ENCODE peak calls at places on chromosome 3, in five cellular contexts. One of them, this sample, is unnamed.

GRCh38 chr3:104360038-104360437 is 1006.7 kb upstream of the ALCAM start:
- DNase-seq in heart left ventricle: no peak
- DNase-seq in psoas muscle: no peak
- DNase-seq in CD8-positive, alpha-beta T cell: no peak
- DNase-seq in astrocyte: no peak
- DNase-seq in this sample: no peak

GRCh38 chr3:18424862-18425640 is at the start of gene SATB1:
- DNase-seq in CD8-positive, alpha-beta T cell: peak; percentile 69
- DNase-seq in heart left ventricle: peak; percentile 93
- DNase-seq in astrocyte: peak; percentile 55
- DNase-seq in psoas muscle: peak; percentile 90
- DNase-seq in this sample: peak; percentile 73

GRCh38 chr3:46538803-46539442 is 27.2 kb downstream of the LRRC2 start:
- DNase-seq in heart left ventricle: peak; percentile 85
- DNase-seq in astrocyte: peak; percentile 49
- DNase-seq in psoas muscle: peak; percentile 73
- DNase-seq in CD8-positive, alpha-beta T cell: peak; percentile 87
- DNase-seq in this sample: no peak

GRCh38 chr3:98521897-98522537 is 685 bp downstream of the CLDND1 start:
- DNase-seq in astrocyte: peak; percentile 68
- DNase-seq in psoas muscle: peak; percentile 52
- DNase-seq in heart left ventricle: no peak
- DNase-seq in CD8-positive, alpha-beta T cell: peak; percentile 57
- DNase-seq in this sample: peak; percentile 63

GRCh38 chr3:42247576-42248027 is 18.4 kb downstream of the CCK start:
- DNase-seq in CD8-positive, alpha-beta T cell: peak; percentile 71
- DNase-seq in heart left ventricle: no peak
- DNase-seq in astrocyte: no peak
- DNase-seq in psoas muscle: no peak
- DNase-seq in this sample: no peak

GRCh38 chr3:172380632-172381031 is 67.6 kb downstream of the GHSR start:
- DNase-seq in CD8-positive, alpha-beta T cell: no peak
- DNase-seq in psoas muscle: no peak
- DNase-seq in astrocyte: no peak
- DNase-seq in heart left ventricle: no peak
- DNase-seq in this sample: no peak

GRCh38 chr3:114221165-114221880 is 16.1 kb downstream of the ZNF80 start:
- DNase-seq in CD8-positive, alpha-beta T cell: peak; percentile 37
- DNase-seq in heart left ventricle: no peak
- DNase-seq in astrocyte: peak; percentile 56
- DNase-seq in psoas muscle: no peak
- DNase-seq in this sample: no peak

GRCh38 chr3:159763466-159764210 is 225.0 kb upstream of the IL12A start:
- DNase-seq in heart left ventricle: peak; percentile 89
- DNase-seq in CD8-positive, alpha-beta T cell: no peak
- DNase-seq in psoas muscle: peak; percentile 75
- DNase-seq in astrocyte: peak; percentile 81
- DNase-seq in this sample: peak; percentile 67

GRCh38 chr3:155391583-155391982 is 98.1 kb upstream of the STRIT1 start:
- DNase-seq in psoas muscle: no peak
- DNase-seq in astrocyte: peak; percentile 87
- DNase-seq in CD8-positive, alpha-beta T cell: no peak
- DNase-seq in heart left ventricle: no peak
- DNase-seq in this sample: no peak

GRCh38 chr3:21654662-21655061 is 96.3 kb downstream of the ZNF385D start:
- DNase-seq in heart left ventricle: no peak
- DNase-seq in psoas muscle: no peak
- DNase-seq in astrocyte: peak; percentile 91
- DNase-seq in CD8-positive, alpha-beta T cell: no peak
- DNase-seq in this sample: no peak

GRCh38 chr3:197364410-197365071 is 66.1 kb upstream of the DLG1 start:
- DNase-seq in CD8-positive, alpha-beta T cell: no peak
- DNase-seq in astrocyte: no peak
- DNase-seq in heart left ventricle: no peak
- DNase-seq in psoas muscle: no peak
- DNase-seq in this sample: no peak

GRCh38 chr3:184582583-184582982 is 21.0 kb downstream of the EPHB3 start:
- DNase-seq in psoas muscle: peak; percentile 62
- DNase-seq in astrocyte: no peak
- DNase-seq in CD8-positive, alpha-beta T cell: no peak
- DNase-seq in heart left ventricle: no peak
- DNase-seq in this sample: peak; percentile 77

GRCh38 chr3:52247455-52248164 is 2.1 kb downstream of the PPM1M start:
- DNase-seq in CD8-positive, alpha-beta T cell: peak; percentile 3
- DNase-seq in astrocyte: no peak
- DNase-seq in psoas muscle: no peak
- DNase-seq in heart left ventricle: no peak
- DNase-seq in this sample: peak; percentile 53

GRCh38 chr3:43191116-43191515 is 85.2 kb upstream of the POMGNT2 start:
- DNase-seq in CD8-positive, alpha-beta T cell: no peak
- DNase-seq in heart left ventricle: no peak
- DNase-seq in psoas muscle: no peak
- DNase-seq in astrocyte: no peak
- DNase-seq in this sample: no peak

GRCh38 chr3:170499562-170500156 is 81.0 kb downstream of the CLDN11 start:
- DNase-seq in CD8-positive, alpha-beta T cell: no peak
- DNase-seq in astrocyte: no peak
- DNase-seq in heart left ventricle: no peak
- DNase-seq in psoas muscle: peak; percentile 55
- DNase-seq in this sample: no peak

GRCh38 chr3:56251343-56251945 is 216.8 kb downstream of the ERC2 start:
- DNase-seq in CD8-positive, alpha-beta T cell: no peak
- DNase-seq in psoas muscle: no peak
- DNase-seq in heart left ventricle: no peak
- DNase-seq in astrocyte: peak; percentile 20
- DNase-seq in this sample: no peak

GRCh38 chr3:43737001-43737440 is 46.3 kb downstream of the ABHD5 start:
- DNase-seq in CD8-positive, alpha-beta T cell: no peak
- DNase-seq in heart left ventricle: no peak
- DNase-seq in psoas muscle: no peak
- DNase-seq in astrocyte: no peak
- DNase-seq in this sample: no peak

GRCh38 chr3:138325990-138326389 is 3.7 kb downstream of the NME9 start:
- DNase-seq in psoas muscle: no peak
- DNase-seq in CD8-positive, alpha-beta T cell: no peak
- DNase-seq in astrocyte: no peak
- DNase-seq in heart left ventricle: no peak
- DNase-seq in this sample: no peak

GRCh38 chr3:42166662-42167300 is 75.6 kb downstream of the TRAK1 start:
- DNase-seq in heart left ventricle: no peak
- DNase-seq in astrocyte: no peak
- DNase-seq in psoas muscle: no peak
- DNase-seq in CD8-positive, alpha-beta T cell: no peak
- DNase-seq in this sample: no peak

GRCh38 chr3:23435904-23436303 is 232.8 kb downstream of the UBE2E2 start:
- DNase-seq in heart left ventricle: no peak
- DNase-seq in CD8-positive, alpha-beta T cell: no peak
- DNase-seq in astrocyte: no peak
- DNase-seq in psoas muscle: no peak
- DNase-seq in this sample: no peak

GRCh38 chr3:152159328-152159727 is 109.4 kb upstream of the MBNL1 start:
- DNase-seq in heart left ventricle: no peak
- DNase-seq in CD8-positive, alpha-beta T cell: no peak
- DNase-seq in psoas muscle: no peak
- DNase-seq in astrocyte: peak; percentile 86
- DNase-seq in this sample: no peak

GRCh38 chr3:46676601-46677071 is 16.8 kb downstream of the ALS2CL start:
- DNase-seq in CD8-positive, alpha-beta T cell: no peak
- DNase-seq in psoas muscle: peak; percentile 50
- DNase-seq in heart left ventricle: peak; percentile 54
- DNase-seq in astrocyte: no peak
- DNase-seq in this sample: no peak

GRCh38 chr3:185718736-185719456 is 105.9 kb downstream of the IGF2BP2 start:
- DNase-seq in heart left ventricle: no peak
- DNase-seq in astrocyte: no peak
- DNase-seq in psoas muscle: no peak
- DNase-seq in CD8-positive, alpha-beta T cell: no peak
- DNase-seq in this sample: no peak

GRCh38 chr3:185720326-185720725 is 104.5 kb downstream of the IGF2BP2 start:
- DNase-seq in astrocyte: no peak
- DNase-seq in CD8-positive, alpha-beta T cell: no peak
- DNase-seq in psoas muscle: no peak
- DNase-seq in heart left ventricle: no peak
- DNase-seq in this sample: no peak

GRCh38 chr3:185717121-185717520 is 107.7 kb downstream of the IGF2BP2 start:
- DNase-seq in psoas muscle: no peak
- DNase-seq in heart left ventricle: no peak
- DNase-seq in astrocyte: peak; percentile 81
- DNase-seq in CD8-positive, alpha-beta T cell: no peak
- DNase-seq in this sample: no peak

GRCh38 chr3:185716436-185717090 is 108.3 kb downstream of the IGF2BP2 start:
- DNase-seq in CD8-positive, alpha-beta T cell: no peak
- DNase-seq in psoas muscle: no peak
- DNase-seq in astrocyte: no peak
- DNase-seq in heart left ventricle: no peak
- DNase-seq in this sample: no peak

GRCh38 chr3:185717627-185718330 is 107.1 kb downstream of the IGF2BP2 start:
- DNase-seq in astrocyte: no peak
- DNase-seq in psoas muscle: no peak
- DNase-seq in CD8-positive, alpha-beta T cell: no peak
- DNase-seq in heart left ventricle: no peak
- DNase-seq in this sample: no peak
- TF ChIP-seq CTCF in astrocyte: no peak
- TF ChIP-seq CTCF in psoas muscle: no peak
- TF ChIP-seq CTCF in CD8-positive, alpha-beta T cell: no peak
- TF ChIP-seq CTCF in heart left ventricle: no peak
- TF ChIP-seq CTCF in this sample: no peak

GRCh38 chr3:165622356-165622755 is 214.9 kb downstream of the BCHE start:
- DNase-seq in astrocyte: no peak
- DNase-seq in CD8-positive, alpha-beta T cell: no peak
- DNase-seq in psoas muscle: no peak
- DNase-seq in heart left ventricle: no peak
- DNase-seq in this sample: no peak
- TF ChIP-seq CTCF in astrocyte: no peak
- TF ChIP-seq CTCF in CD8-positive, alpha-beta T cell: no peak
- TF ChIP-seq CTCF in psoas muscle: no peak
- TF ChIP-seq CTCF in heart left ventricle: no peak
- TF ChIP-seq CTCF in this sample: no peak

GRCh38 chr3:100891033-100891432 is 102.2 kb downstream of the ABI3BP start:
- DNase-seq in astrocyte: peak; percentile 75
- DNase-seq in heart left ventricle: no peak
- DNase-seq in psoas muscle: no peak
- DNase-seq in CD8-positive, alpha-beta T cell: no peak
- DNase-seq in this sample: no peak
- TF ChIP-seq CTCF in astrocyte: peak; percentile 48
- TF ChIP-seq CTCF in heart left ventricle: no peak
- TF ChIP-seq CTCF in psoas muscle: no peak
- TF ChIP-seq CTCF in CD8-positive, alpha-beta T cell: no peak
- TF ChIP-seq CTCF in this sample: no peak

GRCh38 chr3:30315452-30315851 is 290.9 kb upstream of the TGFBR2 start:
- DNase-seq in psoas muscle: no peak
- DNase-seq in CD8-positive, alpha-beta T cell: no peak
- DNase-seq in heart left ventricle: no peak
- DNase-seq in astrocyte: no peak
- DNase-seq in this sample: no peak

GRCh38 chr3:30321065-30321464 is 285.3 kb upstream of the TGFBR2 start:
- DNase-seq in heart left ventricle: no peak
- DNase-seq in CD8-positive, alpha-beta T cell: no peak
- DNase-seq in astrocyte: peak; percentile 52
- DNase-seq in psoas muscle: no peak
- DNase-seq in this sample: no peak

GRCh38 chr3:30318110-30318509 is 288.3 kb upstream of the TGFBR2 start:
- DNase-seq in CD8-positive, alpha-beta T cell: no peak
- DNase-seq in heart left ventricle: no peak
- DNase-seq in astrocyte: no peak
- DNase-seq in psoas muscle: no peak
- DNase-seq in this sample: no peak

GRCh38 chr3:30320392-30320791 is 286.0 kb upstream of the TGFBR2 start:
- DNase-seq in astrocyte: no peak
- DNase-seq in psoas muscle: no peak
- DNase-seq in CD8-positive, alpha-beta T cell: no peak
- DNase-seq in heart left ventricle: no peak
- DNase-seq in this sample: no peak

GRCh38 chr3:30319713-30320112 is 286.7 kb upstream of the TGFBR2 start:
- DNase-seq in astrocyte: no peak
- DNase-seq in psoas muscle: no peak
- DNase-seq in heart left ventricle: no peak
- DNase-seq in CD8-positive, alpha-beta T cell: peak; percentile 36
- DNase-seq in this sample: peak; percentile 68
- TF ChIP-seq CTCF in astrocyte: peak; percentile 44
- TF ChIP-seq CTCF in psoas muscle: peak; percentile 18
- TF ChIP-seq CTCF in heart left ventricle: peak; percentile 52
- TF ChIP-seq CTCF in CD8-positive, alpha-beta T cell: peak; percentile 61
- TF ChIP-seq CTCF in this sample: peak; percentile 57

DNA sequence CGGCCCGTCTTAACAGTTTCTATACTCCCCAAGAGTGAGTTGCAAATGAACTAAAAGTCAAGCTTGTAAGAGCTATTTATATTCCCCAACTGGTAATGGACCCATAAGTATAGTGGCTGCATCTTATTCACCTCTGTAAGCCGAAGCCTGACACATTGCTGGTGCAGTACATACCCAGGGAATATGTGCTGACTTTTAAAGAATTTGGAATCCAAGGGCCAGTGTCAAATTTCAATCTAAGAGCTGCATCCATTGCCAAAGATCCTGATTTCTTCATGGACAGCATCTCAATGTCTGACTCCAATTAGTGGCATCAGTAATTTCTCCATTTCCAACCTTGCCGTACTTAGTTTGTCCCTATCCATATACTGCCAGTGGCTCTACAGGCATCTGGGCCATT is 42.0 kb downstream of the FRMD4B start:
- DNase-seq in astrocyte: no peak
- DNase-seq in CD8-positive, alpha-beta T cell: no peak
- DNase-seq in psoas muscle: no peak
- DNase-seq in heart left ventricle: no peak
- DNase-seq in this sample: no peak
- TF ChIP-seq CTCF in astrocyte: no peak
- TF ChIP-seq CTCF in CD8-positive, alpha-beta T cell: no peak
- TF ChIP-seq CTCF in psoas muscle: no peak
- TF ChIP-seq CTCF in heart left ventricle: no peak
- TF ChIP-seq CTCF in this sample: no peak

DNA sequence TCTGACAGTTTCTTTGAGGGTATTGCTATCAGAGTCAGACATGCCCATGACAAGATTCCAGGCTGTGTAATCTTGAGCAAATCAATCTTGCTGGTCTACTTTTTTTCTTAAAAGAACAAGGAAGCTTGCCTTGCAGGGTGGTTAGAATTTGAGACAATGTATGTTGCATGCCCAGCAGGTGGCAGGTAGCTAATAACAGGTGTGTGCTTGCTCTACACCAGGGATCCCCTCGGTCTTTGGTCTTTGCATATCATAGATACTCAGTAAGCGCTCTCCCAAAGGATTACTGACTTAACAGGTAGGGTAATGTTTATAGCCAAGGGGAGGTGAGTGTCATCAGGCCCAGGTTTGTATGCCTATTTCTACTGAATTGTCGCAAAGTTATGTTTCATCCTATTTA is 37.3 kb downstream of the CACNA1D start:
- DNase-seq in astrocyte: no peak
- DNase-seq in psoas muscle: no peak
- DNase-seq in heart left ventricle: no peak
- DNase-seq in CD8-positive, alpha-beta T cell: no peak
- DNase-seq in this sample: no peak
- TF ChIP-seq CTCF in astrocyte: no peak
- TF ChIP-seq CTCF in psoas muscle: no peak
- TF ChIP-seq CTCF in heart left ventricle: no peak
- TF ChIP-seq CTCF in CD8-positive, alpha-beta T cell: no peak
- TF ChIP-seq CTCF in this sample: no peak

GRCh38 chr3:157351981-157352380 is 84.7 kb upstream of the PTX3 start:
- DNase-seq in CD8-positive, alpha-beta T cell: no peak
- DNase-seq in heart left ventricle: no peak
- DNase-seq in psoas muscle: no peak
- DNase-seq in astrocyte: no peak
- DNase-seq in this sample: no peak

GRCh38 chr3:157353657-157354056 is 83.0 kb upstream of the PTX3 start:
- DNase-seq in heart left ventricle: no peak
- DNase-seq in CD8-positive, alpha-beta T cell: no peak
- DNase-seq in astrocyte: no peak
- DNase-seq in psoas muscle: no peak
- DNase-seq in this sample: no peak

GRCh38 chr3:157347577-157348303 is 88.9 kb upstream of the PTX3 start:
- DNase-seq in CD8-positive, alpha-beta T cell: no peak
- DNase-seq in heart left ventricle: no peak
- DNase-seq in astrocyte: no peak
- DNase-seq in psoas muscle: no peak
- DNase-seq in this sample: no peak
- TF ChIP-seq CTCF in CD8-positive, alpha-beta T cell: no peak
- TF ChIP-seq CTCF in heart left ventricle: peak; percentile 24
- TF ChIP-seq CTCF in astrocyte: peak; percentile 13
- TF ChIP-seq CTCF in psoas muscle: no peak
- TF ChIP-seq CTCF in this sample: no peak

This sample was measured in right atrium auricular region.